ENCODE peak calls at places on chromosomes 5 and 9, in ten cellular contexts. P is ascending aorta; I is GM20000; R is activated CD4-positive, alpha-beta T cell treated with anti-CD3 and anti-CD28 coated beads, Interleukin-2, amount 10 ng/mL, durations not matched to agents 7 days and 5 days; W is HS-27A; A is PC-3; Q is GM12865; U is NCI-H1417; V is neural crest cell; Y is NCI-H2081. G is an unnamed sample.

GRCh38 chr5:33888582-33888981 is 3.2 kb downstream of the ADAMTS12 start:
- DNase-seq in P (no peak), I (no peak), R (no peak), W (no peak), A (no peak), Q (no peak), U (no peak), V (no peak), Y (no peak), G (no peak)

GRCh38 chr9:112755059-112755458 is 4.5 kb downstream of the SNX30 start:
- DNase-seq in P (no peak), I (no peak), R (no peak), W (no peak), A (no peak), Q (no peak), U (no peak), V (no peak), Y (no peak), G (no peak)

GRCh38 chr5:127934791-127935256 is 148.7 kb upstream of the SLC12A2 start:
- DNase-seq in P (no peak), I (no peak), R (no peak), W (peak; percentile 53), A (peak; percentile 99), Q (no peak), U (peak; percentile 80), V (no peak), Y (peak; percentile 65), G (no peak)

GRCh38 chr9:79623799-79624721 is 52.3 kb downstream of the TLE4 start:
- DNase-seq in P (peak; percentile 11), I (peak; percentile 56), R (peak; percentile 31), W (no peak), A (peak; percentile 69), Q (peak; percentile 70), U (no peak), V (no peak), Y (no peak), G (peak; percentile 2)

GRCh38 chr5:2534970-2535369 is 216.5 kb downstream of the IRX2 start:
- DNase-seq in P (no peak), I (no peak), R (no peak), W (no peak), A (no peak), Q (no peak), U (no peak), V (no peak), Y (no peak), G (no peak)

GRCh38 chr5:127040779-127041520 is 10.6 kb upstream of the MARCHF3 start:
- DNase-seq in P (no peak), I (no peak), R (no peak), W (no peak), A (peak; percentile 79), Q (no peak), U (peak; percentile 98), V (no peak), Y (peak; percentile 17), G (no peak)

GRCh38 chr5:175749591-175749990 is 91.7 kb downstream of the HRH2 start:
- DNase-seq in P (no peak), I (no peak), R (no peak), W (no peak), A (no peak), Q (no peak), U (no peak), V (no peak), Y (no peak), G (no peak)

GRCh38 chr5:89308606-89309040 is 425.6 kb upstream of the MEF2C start:
- DNase-seq in P (no peak), I (peak; percentile 41), R (no peak), W (no peak), A (no peak), Q (peak; percentile 97), U (no peak), V (no peak), Y (no peak), G (no peak)

GRCh38 chr5:132446621-132447020 is 44.0 kb downstream of the IRF1 start:
- DNase-seq in P (no peak), I (no peak), R (no peak), W (no peak), A (no peak), Q (no peak), U (no peak), V (no peak), Y (no peak), G (no peak)

GRCh38 chr5:112709416-112709815 is 28.3 kb upstream of the APC start:
- DNase-seq in P (no peak), I (no peak), R (no peak), W (no peak), A (no peak), Q (no peak), U (no peak), V (no peak), Y (no peak), G (no peak)

GRCh38 chr5:126808619-126809018 is 31.7 kb downstream of the LMNB1 start:
- DNase-seq in P (no peak), I (peak; percentile 31), R (no peak), W (no peak), A (peak; percentile 57), Q (peak; percentile 51), U (no peak), V (no peak), Y (no peak), G (no peak)

G was measured in esophagus squamous epithelium.